ENCODE peak calls at places on chromosomes 1 and 21, in eight cellular contexts. One of them, this sample, is unnamed.

GRCh38 chr1:178388398-178389161 is 108.2 kb downstream of the CLEC20A start:
- DNase-seq in iPS DF 6.9: no peak
- DNase-seq in neuronal stem cell: no peak
- DNase-seq in ovary: no peak
- DNase-seq in uterus: no peak
- DNase-seq in CD4-positive, alpha-beta T cell: no peak
- DNase-seq in thoracic aorta: no peak
- DNase-seq in CD8-positive, alpha-beta memory T cell: no peak
- DNase-seq in this sample: no peak

GRCh38 chr1:154760469-154760933 is 109.6 kb downstream of the KCNN3 start:
- DNase-seq in iPS DF 6.9: no peak
- DNase-seq in neuronal stem cell: peak
- DNase-seq in ovary: peak
- DNase-seq in uterus: peak
- DNase-seq in CD4-positive, alpha-beta T cell: peak
- DNase-seq in thoracic aorta: no peak
- DNase-seq in CD8-positive, alpha-beta memory T cell: peak
- DNase-seq in this sample: no peak

GRCh38 chr1:93771843-93772242 is 90.2 kb upstream of the BCAR3 start:
- DNase-seq in iPS DF 6.9: no peak
- DNase-seq in neuronal stem cell: no peak
- DNase-seq in ovary: no peak
- DNase-seq in uterus: no peak
- DNase-seq in CD4-positive, alpha-beta T cell: no peak
- DNase-seq in thoracic aorta: no peak
- DNase-seq in CD8-positive, alpha-beta memory T cell: no peak
- DNase-seq in this sample: no peak

GRCh38 chr1:31587720-31588423 is 11.6 kb downstream of the TINAGL1 start:
- DNase-seq in iPS DF 6.9: no peak
- DNase-seq in neuronal stem cell: peak
- DNase-seq in ovary: peak
- DNase-seq in uterus: peak
- DNase-seq in CD4-positive, alpha-beta T cell: peak
- DNase-seq in thoracic aorta: peak
- DNase-seq in CD8-positive, alpha-beta memory T cell: no peak
- DNase-seq in this sample: no peak

GRCh38 chr1:206739411-206740076 is 31.0 kb upstream of the IL19 start:
- DNase-seq in iPS DF 6.9: no peak
- DNase-seq in neuronal stem cell: no peak
- DNase-seq in ovary: no peak
- DNase-seq in uterus: no peak
- DNase-seq in CD4-positive, alpha-beta T cell: no peak
- DNase-seq in thoracic aorta: no peak
- DNase-seq in CD8-positive, alpha-beta memory T cell: peak
- DNase-seq in this sample: no peak

GRCh38 chr1:94527447-94528031 is 14.0 kb downstream of the F3 start:
- DNase-seq in iPS DF 6.9: no peak
- DNase-seq in neuronal stem cell: no peak
- DNase-seq in ovary: no peak
- DNase-seq in uterus: no peak
- DNase-seq in CD4-positive, alpha-beta T cell: no peak
- DNase-seq in thoracic aorta: no peak
- DNase-seq in CD8-positive, alpha-beta memory T cell: no peak
- DNase-seq in this sample: peak

GRCh38 chr1:24639881-24640280 is 3.2 kb upstream of the SRRM1 start:
- DNase-seq in iPS DF 6.9: no peak
- DNase-seq in neuronal stem cell: no peak
- DNase-seq in ovary: no peak
- DNase-seq in uterus: no peak
- DNase-seq in CD4-positive, alpha-beta T cell: no peak
- DNase-seq in thoracic aorta: no peak
- DNase-seq in CD8-positive, alpha-beta memory T cell: no peak
- DNase-seq in this sample: peak

GRCh38 chr1:156532374-156532773 is 31.8 kb upstream of the MEF2D start:
- DNase-seq in iPS DF 6.9: no peak
- DNase-seq in neuronal stem cell: no peak
- DNase-seq in ovary: no peak
- DNase-seq in uterus: no peak
- DNase-seq in CD4-positive, alpha-beta T cell: no peak
- DNase-seq in thoracic aorta: no peak
- DNase-seq in CD8-positive, alpha-beta memory T cell: no peak
- DNase-seq in this sample: no peak

GRCh38 chr1:200699871-200700270 is 30.2 kb upstream of the DDX59 start:
- DNase-seq in iPS DF 6.9: peak
- DNase-seq in neuronal stem cell: no peak
- DNase-seq in ovary: no peak
- DNase-seq in uterus: no peak
- DNase-seq in CD4-positive, alpha-beta T cell: no peak
- DNase-seq in thoracic aorta: no peak
- DNase-seq in CD8-positive, alpha-beta memory T cell: no peak
- DNase-seq in this sample: no peak

GRCh38 chr1:153670257-153670858 is 435 bp downstream of the ILF2 start:
- DNase-seq in iPS DF 6.9: no peak
- DNase-seq in neuronal stem cell: no peak
- DNase-seq in ovary: peak
- DNase-seq in uterus: no peak
- DNase-seq in CD4-positive, alpha-beta T cell: no peak
- DNase-seq in thoracic aorta: no peak
- DNase-seq in CD8-positive, alpha-beta memory T cell: no peak
- DNase-seq in this sample: no peak

GRCh38 chr1:201185527-201186128 is 5.0 kb upstream of the IGFN1 start:
- DNase-seq in iPS DF 6.9: no peak
- DNase-seq in neuronal stem cell: no peak
- DNase-seq in ovary: no peak
- DNase-seq in uterus: no peak
- DNase-seq in CD4-positive, alpha-beta T cell: no peak
- DNase-seq in thoracic aorta: no peak
- DNase-seq in CD8-positive, alpha-beta memory T cell: no peak
- DNase-seq in this sample: no peak

GRCh38 chr1:10250663-10251062 is 40.3 kb downstream of the KIF1B start:
- DNase-seq in iPS DF 6.9: no peak
- DNase-seq in neuronal stem cell: no peak
- DNase-seq in ovary: no peak
- DNase-seq in uterus: no peak
- DNase-seq in CD4-positive, alpha-beta T cell: no peak
- DNase-seq in thoracic aorta: no peak
- DNase-seq in CD8-positive, alpha-beta memory T cell: no peak
- DNase-seq in this sample: no peak

GRCh38 chr1:225424562-225425210 is 3.2 kb downstream of the LBR start:
- DNase-seq in iPS DF 6.9: no peak
- DNase-seq in neuronal stem cell: no peak
- DNase-seq in ovary: no peak
- DNase-seq in uterus: no peak
- DNase-seq in CD4-positive, alpha-beta T cell: no peak
- DNase-seq in thoracic aorta: no peak
- DNase-seq in CD8-positive, alpha-beta memory T cell: no peak
- DNase-seq in this sample: no peak

GRCh38 chr1:188314557-188315137 is 1485.9 kb downstream of the PLA2G4A start:
- DNase-seq in iPS DF 6.9: no peak
- DNase-seq in neuronal stem cell: no peak
- DNase-seq in ovary: no peak
- DNase-seq in uterus: no peak
- DNase-seq in CD4-positive, alpha-beta T cell: no peak
- DNase-seq in thoracic aorta: no peak
- DNase-seq in CD8-positive, alpha-beta memory T cell: no peak
- DNase-seq in this sample: no peak

GRCh38 chr21:30710499-30710898 is 8.1 kb downstream of the KRTAP21-3 start:
- DNase-seq in iPS DF 6.9: no peak
- DNase-seq in neuronal stem cell: no peak
- DNase-seq in ovary: no peak
- DNase-seq in uterus: no peak
- DNase-seq in CD4-positive, alpha-beta T cell: no peak
- DNase-seq in thoracic aorta: no peak
- DNase-seq in CD8-positive, alpha-beta memory T cell: no peak
- DNase-seq in this sample: peak

GRCh38 chr1:55446351-55446750 is 231.2 kb upstream of the USP24 start:
- DNase-seq in iPS DF 6.9: no peak
- DNase-seq in neuronal stem cell: no peak
- DNase-seq in ovary: no peak
- DNase-seq in uterus: no peak
- DNase-seq in CD4-positive, alpha-beta T cell: no peak
- DNase-seq in thoracic aorta: no peak
- DNase-seq in CD8-positive, alpha-beta memory T cell: no peak
- DNase-seq in this sample: no peak

GRCh38 chr1:178243890-178244289 is 150.0 kb downstream of the RASAL2 start:
- DNase-seq in iPS DF 6.9: no peak
- DNase-seq in neuronal stem cell: no peak
- DNase-seq in ovary: no peak
- DNase-seq in uterus: no peak
- DNase-seq in CD4-positive, alpha-beta T cell: no peak
- DNase-seq in thoracic aorta: no peak
- DNase-seq in CD8-positive, alpha-beta memory T cell: no peak
- DNase-seq in this sample: no peak

GRCh38 chr1:240031414-240031813 is 60.3 kb upstream of the FMN2 start:
- DNase-seq in iPS DF 6.9: no peak
- DNase-seq in neuronal stem cell: no peak
- DNase-seq in ovary: no peak
- DNase-seq in uterus: no peak
- DNase-seq in CD4-positive, alpha-beta T cell: no peak
- DNase-seq in thoracic aorta: no peak
- DNase-seq in CD8-positive, alpha-beta memory T cell: no peak
- DNase-seq in this sample: no peak

GRCh38 chr1:36421649-36422048 is 23.9 kb upstream of the LSM10 start:
- DNase-seq in iPS DF 6.9: no peak
- DNase-seq in neuronal stem cell: no peak
- DNase-seq in ovary: no peak
- DNase-seq in uterus: no peak
- DNase-seq in CD4-positive, alpha-beta T cell: no peak
- DNase-seq in thoracic aorta: no peak
- DNase-seq in CD8-positive, alpha-beta memory T cell: no peak
- DNase-seq in this sample: no peak

GRCh38 chr1:18939398-18940302 is 16.8 kb downstream of the IFFO2 start:
- DNase-seq in iPS DF 6.9: no peak
- DNase-seq in neuronal stem cell: no peak
- DNase-seq in ovary: no peak
- DNase-seq in uterus: no peak
- DNase-seq in CD4-positive, alpha-beta T cell: no peak
- DNase-seq in thoracic aorta: no peak
- DNase-seq in CD8-positive, alpha-beta memory T cell: no peak
- DNase-seq in this sample: no peak

GRCh38 chr1:31812158-31812829 is 3.5 kb downstream of the SPOCD1 start:
- DNase-seq in iPS DF 6.9: no peak
- DNase-seq in neuronal stem cell: no peak
- DNase-seq in ovary: no peak
- DNase-seq in uterus: no peak
- DNase-seq in CD4-positive, alpha-beta T cell: no peak
- DNase-seq in thoracic aorta: no peak
- DNase-seq in CD8-positive, alpha-beta memory T cell: no peak
- DNase-seq in this sample: no peak

GRCh38 chr1:217009376-217009775 is 286.1 kb upstream of the ESRRG start:
- DNase-seq in iPS DF 6.9: no peak
- DNase-seq in neuronal stem cell: no peak
- DNase-seq in ovary: no peak
- DNase-seq in uterus: no peak
- DNase-seq in CD4-positive, alpha-beta T cell: no peak
- DNase-seq in thoracic aorta: no peak
- DNase-seq in CD8-positive, alpha-beta memory T cell: no peak
- DNase-seq in this sample: no peak
- H3K27ac ChIP-seq in iPS DF 6.9: no peak
- H3K27ac ChIP-seq in neuronal stem cell: no peak
- H3K27ac ChIP-seq in ovary: no peak
- H3K27ac ChIP-seq in uterus: no peak
- H3K27ac ChIP-seq in CD4-positive, alpha-beta T cell: no peak
- H3K27ac ChIP-seq in thoracic aorta: no peak
- H3K27ac ChIP-seq in CD8-positive, alpha-beta memory T cell: no peak
- H3K27ac ChIP-seq in this sample: no peak

DNA sequence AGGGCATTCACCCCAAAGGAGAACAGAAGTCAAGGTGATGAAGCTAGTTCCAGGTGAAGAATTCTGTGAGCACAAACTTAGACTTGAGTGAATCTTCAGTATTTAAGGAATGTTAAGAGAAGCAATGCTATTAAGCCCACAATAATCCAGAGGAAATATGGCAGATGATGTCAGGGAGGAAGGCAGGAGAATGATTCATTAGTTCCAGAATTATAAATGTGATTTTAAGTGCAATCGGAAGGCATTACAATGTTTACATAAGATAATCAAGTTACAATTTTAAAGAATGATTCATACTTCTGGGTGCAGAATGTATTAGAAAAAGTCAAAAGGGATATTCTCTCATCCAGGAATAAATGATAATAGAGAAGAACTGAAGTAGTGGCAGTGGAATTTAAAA is 545.2 kb upstream of the BRINP3 start:
- DNase-seq in iPS DF 6.9: no peak
- DNase-seq in neuronal stem cell: no peak
- DNase-seq in ovary: no peak
- DNase-seq in uterus: no peak
- DNase-seq in CD4-positive, alpha-beta T cell: no peak
- DNase-seq in thoracic aorta: no peak
- DNase-seq in CD8-positive, alpha-beta memory T cell: no peak
- DNase-seq in this sample: no peak
- H3K27ac ChIP-seq in iPS DF 6.9: no peak
- H3K27ac ChIP-seq in neuronal stem cell: no peak
- H3K27ac ChIP-seq in ovary: no peak
- H3K27ac ChIP-seq in uterus: no peak
- H3K27ac ChIP-seq in CD4-positive, alpha-beta T cell: no peak
- H3K27ac ChIP-seq in thoracic aorta: no peak
- H3K27ac ChIP-seq in CD8-positive, alpha-beta memory T cell: no peak
- H3K27ac ChIP-seq in this sample: no peak

GRCh38 chr1:42720868-42721267 is 19.2 kb downstream of the CLDN19 start:
- DNase-seq in iPS DF 6.9: no peak
- DNase-seq in neuronal stem cell: no peak
- DNase-seq in ovary: no peak
- DNase-seq in uterus: no peak
- DNase-seq in CD4-positive, alpha-beta T cell: no peak
- DNase-seq in thoracic aorta: no peak
- DNase-seq in CD8-positive, alpha-beta memory T cell: no peak
- DNase-seq in this sample: no peak
- H3K27ac ChIP-seq in iPS DF 6.9: no peak
- H3K27ac ChIP-seq in neuronal stem cell: no peak
- H3K27ac ChIP-seq in ovary: no peak
- H3K27ac ChIP-seq in uterus: no peak
- H3K27ac ChIP-seq in CD4-positive, alpha-beta T cell: no peak
- H3K27ac ChIP-seq in thoracic aorta: no peak
- H3K27ac ChIP-seq in CD8-positive, alpha-beta memory T cell: no peak
- H3K27ac ChIP-seq in this sample: no peak

GRCh38 chr1:39131940-39132339 is 72.6 kb upstream of the MACF1 start:
- DNase-seq in iPS DF 6.9: no peak
- DNase-seq in neuronal stem cell: no peak
- DNase-seq in ovary: no peak
- DNase-seq in uterus: no peak
- DNase-seq in CD4-positive, alpha-beta T cell: no peak
- DNase-seq in thoracic aorta: no peak
- DNase-seq in CD8-positive, alpha-beta memory T cell: no peak
- DNase-seq in this sample: no peak
- H3K27ac ChIP-seq in iPS DF 6.9: no peak
- H3K27ac ChIP-seq in neuronal stem cell: peak
- H3K27ac ChIP-seq in ovary: no peak
- H3K27ac ChIP-seq in uterus: peak
- H3K27ac ChIP-seq in CD4-positive, alpha-beta T cell: no peak
- H3K27ac ChIP-seq in thoracic aorta: no peak
- H3K27ac ChIP-seq in CD8-positive, alpha-beta memory T cell: no peak
- H3K27ac ChIP-seq in this sample: peak

GRCh38 chr1:6487804-6488484 is 3.5 kb downstream of the PLEKHG5 start:
- DNase-seq in iPS DF 6.9: no peak
- DNase-seq in neuronal stem cell: no peak
- DNase-seq in ovary: no peak
- DNase-seq in uterus: no peak
- DNase-seq in CD4-positive, alpha-beta T cell: no peak
- DNase-seq in thoracic aorta: no peak
- DNase-seq in CD8-positive, alpha-beta memory T cell: no peak
- DNase-seq in this sample: no peak
- H3K27ac ChIP-seq in iPS DF 6.9: no peak
- H3K27ac ChIP-seq in neuronal stem cell: no peak
- H3K27ac ChIP-seq in ovary: no peak
- H3K27ac ChIP-seq in uterus: no peak
- H3K27ac ChIP-seq in CD4-positive, alpha-beta T cell: no peak
- H3K27ac ChIP-seq in thoracic aorta: no peak
- H3K27ac ChIP-seq in CD8-positive, alpha-beta memory T cell: no peak
- H3K27ac ChIP-seq in this sample: peak